ENCODE peak calls at places on chromosomes 13 and 19, in five cellular contexts. N is spleen; I is body of pancreas; B is CD4-positive, alpha-beta memory T cell; K is fibroblast of lung. C is an unnamed sample.

GRCh38 chr13:81659984-81660383 is 1319.1 kb upstream of the SPRY2 start:
- DNase-seq in N (no peak), I (no peak), K (no peak), B (no peak), C (no peak)

GRCh38 chr19:588093-588742 is 1.5 kb upstream of the HCN2 start:
- DNase-seq in N (no peak), I (peak; percentile 71), B (peak; percentile 59), K (peak; percentile 61), C (peak; percentile 45)

GRCh38 chr19:51743405-51743804 is 8.3 kb downstream of the FPR1 start:
- DNase-seq in N (no peak), K (peak; percentile 44), B (no peak), I (no peak), C (no peak)

GRCh38 chr19:485583-486236 is 10.6 kb upstream of the MADCAM1 start:
- DNase-seq in B (no peak), K (peak; percentile 36), N (no peak), I (peak; percentile 75), C (no peak)

GRCh38 chr19:48728882-48729645 is 9.5 kb upstream of the MAMSTR start:
- DNase-seq in I (no peak), K (no peak), N (no peak), B (no peak), C (no peak)

GRCh38 chr13:93861818-93862217 is 617.7 kb downstream of the DCT start:
- DNase-seq in B (no peak), N (no peak), K (peak; percentile 94), I (no peak), C (no peak)

GRCh38 chr13:32538234-32538620 is 368 bp downstream of the N4BP2L2 start:
- DNase-seq in I (peak; percentile 68), B (no peak), N (peak; percentile 86), K (peak; percentile 50), C (no peak)

GRCh38 chr13:107329991-107330390 is 762.1 kb upstream of the ARGLU1 start:
- DNase-seq in B (no peak), I (no peak), K (peak; percentile 67), N (no peak), C (no peak)

GRCh38 chr13:42215578-42216421 is 56.2 kb upstream of the AKAP11 start:
- DNase-seq in K (peak; percentile 34), I (no peak), N (no peak), B (peak; percentile 7), C (no peak)

GRCh38 chr13:114282143-114282685 is 813 bp downstream of the UPF3A start:
- DNase-seq in I (peak; percentile 32), K (no peak), N (peak; percentile 90), B (no peak), C (no peak)

GRCh38 chr19:8648240-8648639 is 17.8 kb downstream of the NFILZ start:
- DNase-seq in B (no peak), N (no peak), I (peak; percentile 49), K (no peak), C (no peak)

GRCh38 chr19:5067666-5068065 is 98.8 kb downstream of the KDM4B start:
- DNase-seq in K (no peak), N (no peak), I (no peak), B (no peak), C (no peak)

GRCh38 chr13:32314271-32314967 is 744 bp downstream of the ZAR1L start:
- DNase-seq in I (no peak), B (no peak), N (peak; percentile 88), K (no peak), C (no peak)

DNA sequence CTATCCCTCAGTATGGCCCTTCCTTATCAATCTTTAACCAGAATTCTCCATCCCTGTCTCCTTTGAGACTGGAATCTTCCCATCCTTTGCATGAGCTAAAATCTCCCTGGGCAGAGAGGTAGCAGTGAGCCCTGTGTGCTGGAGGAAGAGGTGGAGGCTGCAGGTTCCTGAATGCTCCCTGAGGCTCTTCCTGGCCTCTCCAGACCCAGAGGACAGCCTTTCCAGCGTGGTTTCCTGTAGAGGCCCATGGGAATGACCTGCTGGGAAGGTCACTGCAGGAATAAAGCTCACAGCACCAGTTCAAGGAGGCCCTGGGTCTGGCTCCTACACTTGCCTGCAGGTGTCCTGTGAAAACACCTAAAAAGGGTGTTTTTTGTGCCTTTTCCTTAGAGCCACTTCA is 4.6 kb downstream of the OR10H2 start:
- DNase-seq in B (no peak), K (no peak), N (no peak), I (no peak), C (no peak)
- H3K9me3 ChIP-seq in B (no peaks in the 10 kb centered on the region), K (no peaks in the 10 kb centered on the region), N (no peaks in the 10 kb centered on the region), I (no peaks in the 10 kb centered on the region), C (no peaks in the 10 kb centered on the region)

GRCh38 chr13:74148437-74148836 is 14.2 kb upstream of the KLF12 start:
- DNase-seq in K (no peak), B (no peak), I (no peak), N (no peak), C (no peak)
- H3K9me3 ChIP-seq in K (no peaks in the 10 kb centered on the region), B (no peaks in the 10 kb centered on the region), I (no peaks in the 10 kb centered on the region), N (no peaks in the 10 kb centered on the region), C (no peaks in the 10 kb centered on the region)

GRCh38 chr13:60078226-60078625 is 85.5 kb downstream of the DIAPH3 start:
- DNase-seq in I (no peak), K (no peak), B (no peak), N (no peak), C (no peak)
- H3K9me3 ChIP-seq in I (no peaks in the 10 kb centered on the region), K (no peaks in the 10 kb centered on the region), B (no peaks in the 10 kb centered on the region), N (no peaks in the 10 kb centered on the region), C (no peaks in the 10 kb centered on the region)

DNA sequence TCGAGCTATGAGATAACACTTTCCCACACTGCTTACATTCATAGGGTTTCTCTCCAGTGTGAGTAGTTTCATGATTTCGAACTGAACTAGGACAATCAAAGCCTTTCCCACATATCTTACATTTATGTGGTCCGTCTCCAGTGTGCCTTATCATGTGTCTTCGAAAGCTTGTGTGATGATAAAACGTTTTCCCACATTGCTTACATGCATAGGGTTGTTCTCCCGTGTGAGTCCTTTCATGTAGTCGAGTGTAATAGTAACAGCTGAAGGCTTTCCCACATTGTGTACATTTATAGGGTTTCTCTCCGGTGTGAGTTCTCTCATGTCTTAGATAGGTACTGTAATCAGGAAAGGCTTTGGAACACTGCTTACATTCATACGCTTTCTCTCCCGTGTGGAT is 16.3 kb downstream of the ZNF823 start:
- DNase-seq in K (no peak), B (no peak), N (no peak), I (no peak), C (no peak)
- H3K9me3 ChIP-seq in K (peaks cover 6% of the 10 kb centered on the region), B (peaks cover 5% of the 10 kb centered on the region), N (peaks cover 57% of the 10 kb centered on the region), I (peaks cover 12% of the 10 kb centered on the region), C (peaks cover 35% of the 10 kb centered on the region)

GRCh38 chr19:57632987-57633831 is at the start of gene ZNF211:
- DNase-seq in I (peak; percentile 95), N (peak; percentile 93), B (peak; percentile 86), K (peak; percentile 93), C (peak; percentile 76)

GRCh38 chr19:57633832-57634131 is 814 bp downstream of the ZNF211 start:
- DNase-seq in N (peak; percentile 68), B (no peak), I (no peak), K (no peak), C (no peak)

GRCh38 chr19:57641715-57642234 is 8.8 kb downstream of the ZNF211 start:
- DNase-seq in N (no peak), I (no peak), K (no peak), B (no peak), C (no peak)

GRCh38 chr19:57642396-57643046 is 9.6 kb downstream of the ZNF211 start:
- DNase-seq in K (no peak), N (no peak), B (no peak), I (no peak), C (no peak)

GRCh38 chr19:57637379-57637778 is 4.4 kb downstream of the ZNF211 start:
- DNase-seq in I (no peak), K (no peak), N (peak; percentile 15), B (no peak), C (no peak)
- H3K9me3 ChIP-seq in I (peaks cover 40% of the 10 kb centered on the region), K (peaks cover 9% of the 10 kb centered on the region), N (peaks cover 77% of the 10 kb centered on the region), B (peaks cover 12% of the 10 kb centered on the region), C (peaks cover 41% of the 10 kb centered on the region)

DNA sequence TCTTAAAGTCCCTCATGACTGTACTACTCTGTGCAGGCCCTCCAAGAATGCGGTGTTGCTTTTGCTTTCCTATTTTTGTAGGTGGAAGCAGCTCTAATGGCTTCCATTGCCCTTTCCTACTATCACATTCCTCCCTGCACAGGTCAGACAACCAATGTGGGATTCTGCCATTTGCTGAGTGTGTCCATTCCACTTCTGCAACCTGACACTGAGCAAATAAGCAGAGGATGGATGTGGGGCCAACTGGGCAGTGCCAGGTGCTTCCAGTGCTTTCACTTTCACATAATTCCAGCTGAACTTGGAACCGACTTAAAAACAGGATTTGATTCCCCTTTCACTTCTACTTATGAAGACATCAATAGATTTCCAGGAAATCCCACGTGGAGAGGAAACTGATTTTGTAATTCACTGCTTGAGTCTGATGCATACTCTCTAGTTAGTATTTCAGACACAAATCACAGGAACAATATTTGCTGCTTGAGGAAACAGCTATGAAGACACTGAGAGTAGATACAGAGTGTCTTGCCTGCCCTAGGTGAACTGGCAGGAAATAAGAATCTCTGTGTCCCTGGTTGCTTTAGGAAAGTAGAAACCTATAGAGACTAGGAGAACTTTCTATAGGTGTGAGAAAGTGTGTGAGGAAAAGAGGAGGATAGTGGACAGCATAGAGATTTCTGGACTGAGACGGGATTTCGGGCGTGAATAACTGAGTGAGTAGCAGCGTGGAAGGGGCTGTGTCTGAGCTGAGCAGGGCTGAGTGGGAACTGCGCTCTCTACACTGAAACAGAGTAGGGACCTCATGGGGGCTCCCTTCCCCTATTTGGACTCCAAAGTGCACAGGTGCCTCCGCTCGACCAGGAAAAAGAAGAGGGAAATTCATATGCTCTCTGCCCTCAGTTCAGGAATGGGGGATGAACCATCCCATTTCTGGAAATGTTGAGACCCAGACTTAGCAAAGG is 22.5 kb downstream of the LGALS16 start:
- DNase-seq in I (peak; percentile 90), N (no peak), B (no peak), K (no peak), C (no peak)
- H3K9me3 ChIP-seq in I (no peaks in the 10 kb centered on the region), N (no peaks in the 10 kb centered on the region), B (no peaks in the 10 kb centered on the region), K (no peaks in the 10 kb centered on the region), C (no peaks in the 10 kb centered on the region)

C was measured in T-helper 17 cell.